ENCODE peak calls at places on chromosomes 16 and 17, in six cellular contexts. One of them, this sample, is unnamed.
A peak's percentile ranks its signal among the peaks of the same experiment; 100 is the strongest.

GRCh38 chr17:83103200-83103937 is 24.0 kb downstream of the METRNL start:
- DNase-seq in neural progenitor cell: peak; percentile 77
- DNase-seq in thoracic aorta: no peak
- DNase-seq in heart right ventricle: no peak
- DNase-seq in OCI-LY7: peak; percentile 30
- DNase-seq in PC-3: peak; percentile 73
- DNase-seq in this sample: no peak

GRCh38 chr17:1949754-1950153 is 75.4 kb downstream of the RTN4RL1 start:
- DNase-seq in neural progenitor cell: no peak
- DNase-seq in thoracic aorta: no peak
- DNase-seq in heart right ventricle: no peak
- DNase-seq in OCI-LY7: no peak
- DNase-seq in PC-3: no peak
- DNase-seq in this sample: no peak

GRCh38 chr16:87330257-87330624 is 13.0 kb upstream of the C16orf95 start:
- DNase-seq in neural progenitor cell: no peak
- DNase-seq in thoracic aorta: no peak
- DNase-seq in heart right ventricle: no peak
- DNase-seq in OCI-LY7: no peak
- DNase-seq in PC-3: no peak
- DNase-seq in this sample: no peak

GRCh38 chr16:16197966-16198365 is 25.3 kb downstream of the ABCC6 start:
- DNase-seq in neural progenitor cell: no peak
- DNase-seq in thoracic aorta: no peak
- DNase-seq in heart right ventricle: no peak
- DNase-seq in OCI-LY7: no peak
- DNase-seq in PC-3: no peak
- DNase-seq in this sample: peak; percentile 61

GRCh38 chr16:88789593-88789992 is 4.6 kb upstream of the PIEZO1 start:
- DNase-seq in neural progenitor cell: no peak
- DNase-seq in thoracic aorta: no peak
- DNase-seq in heart right ventricle: no peak
- DNase-seq in OCI-LY7: no peak
- DNase-seq in PC-3: no peak
- DNase-seq in this sample: no peak

GRCh38 chr17:57859601-57860413 is 10.0 kb upstream of the MRPS23 start:
- DNase-seq in neural progenitor cell: no peak
- DNase-seq in thoracic aorta: no peak
- DNase-seq in heart right ventricle: no peak
- DNase-seq in OCI-LY7: no peak
- DNase-seq in PC-3: no peak
- DNase-seq in this sample: no peak

GRCh38 chr17:4007346-4008081 is 43.3 kb upstream of the ATP2A3 start:
- DNase-seq in neural progenitor cell: no peak
- DNase-seq in thoracic aorta: no peak
- DNase-seq in heart right ventricle: no peak
- DNase-seq in OCI-LY7: no peak
- DNase-seq in PC-3: no peak
- DNase-seq in this sample: no peak

GRCh38 chr16:58409316-58409973 is 17.2 kb downstream of the GINS3 start:
- DNase-seq in neural progenitor cell: no peak
- DNase-seq in thoracic aorta: no peak
- DNase-seq in heart right ventricle: peak; percentile 42
- DNase-seq in OCI-LY7: no peak
- DNase-seq in PC-3: peak; percentile 82
- DNase-seq in this sample: no peak

GRCh38 chr16:4179020-4179419 is 62.8 kb upstream of the ADCY9 start:
- DNase-seq in neural progenitor cell: no peak
- DNase-seq in thoracic aorta: no peak
- DNase-seq in heart right ventricle: peak; percentile 24
- DNase-seq in OCI-LY7: no peak
- DNase-seq in PC-3: peak; percentile 62
- DNase-seq in this sample: no peak

GRCh38 chr16:9852003-9852402 is 330.2 kb downstream of the GRIN2A start:
- DNase-seq in neural progenitor cell: no peak
- DNase-seq in thoracic aorta: no peak
- DNase-seq in heart right ventricle: no peak
- DNase-seq in OCI-LY7: no peak
- DNase-seq in PC-3: no peak
- DNase-seq in this sample: no peak

GRCh38 chr16:66175580-66175979 is 190.9 kb upstream of the CDH5 start:
- DNase-seq in neural progenitor cell: peak; percentile 20
- DNase-seq in thoracic aorta: no peak
- DNase-seq in heart right ventricle: no peak
- DNase-seq in OCI-LY7: no peak
- DNase-seq in PC-3: no peak
- DNase-seq in this sample: no peak

GRCh38 chr17:50183439-50184001 is 17.7 kb downstream of the SGCA start:
- DNase-seq in neural progenitor cell: no peak
- DNase-seq in thoracic aorta: no peak
- DNase-seq in heart right ventricle: no peak
- DNase-seq in OCI-LY7: peak; percentile 32
- DNase-seq in PC-3: no peak
- DNase-seq in this sample: no peak

GRCh38 chr16:52773026-52773425 is 226.1 kb upstream of the TOX3 start:
- DNase-seq in neural progenitor cell: no peak
- DNase-seq in thoracic aorta: no peak
- DNase-seq in heart right ventricle: no peak
- DNase-seq in OCI-LY7: no peak
- DNase-seq in PC-3: no peak
- DNase-seq in this sample: no peak

GRCh38 chr17:67413399-67413798 is 36.3 kb downstream of the PITPNC1 start:
- DNase-seq in neural progenitor cell: no peak
- DNase-seq in thoracic aorta: no peak
- DNase-seq in heart right ventricle: no peak
- DNase-seq in OCI-LY7: no peak
- DNase-seq in PC-3: no peak
- DNase-seq in this sample: no peak

GRCh38 chr17:77373298-77374169 is 232.8 kb downstream of the SEC14L1 start:
- DNase-seq in neural progenitor cell: peak; percentile 78
- DNase-seq in thoracic aorta: no peak
- DNase-seq in heart right ventricle: peak; percentile 69
- DNase-seq in OCI-LY7: peak; percentile 31
- DNase-seq in PC-3: no peak
- DNase-seq in this sample: no peak

GRCh38 chr17:45230787-45231480 is 9.2 kb downstream of the FMNL1 start:
- DNase-seq in neural progenitor cell: no peak
- DNase-seq in thoracic aorta: no peak
- DNase-seq in heart right ventricle: peak; percentile 78
- DNase-seq in OCI-LY7: no peak
- DNase-seq in PC-3: peak; percentile 66
- DNase-seq in this sample: peak; percentile 61

GRCh38 chr16:2969545-2970521 is 685 bp downstream of the PAQR4 start:
- DNase-seq in neural progenitor cell: peak; percentile 85
- DNase-seq in thoracic aorta: no peak
- DNase-seq in heart right ventricle: peak; percentile 67
- DNase-seq in OCI-LY7: peak; percentile 87
- DNase-seq in PC-3: peak; percentile 66
- DNase-seq in this sample: peak; percentile 78

GRCh38 chr17:79171152-79171551 is 96.5 kb downstream of the ENGASE start:
- DNase-seq in neural progenitor cell: no peak
- DNase-seq in thoracic aorta: no peak
- DNase-seq in heart right ventricle: no peak
- DNase-seq in OCI-LY7: no peak
- DNase-seq in PC-3: no peak
- DNase-seq in this sample: no peak

GRCh38 chr17:17820457-17821158 is 16.2 kb downstream of the SREBF1 start:
- DNase-seq in neural progenitor cell: no peak
- DNase-seq in thoracic aorta: no peak
- DNase-seq in heart right ventricle: no peak
- DNase-seq in OCI-LY7: no peak
- DNase-seq in PC-3: no peak
- DNase-seq in this sample: no peak

GRCh38 chr17:17824119-17824779 is 12.5 kb downstream of the SREBF1 start:
- DNase-seq in neural progenitor cell: peak; percentile 37
- DNase-seq in thoracic aorta: no peak
- DNase-seq in heart right ventricle: no peak
- DNase-seq in OCI-LY7: peak; percentile 28
- DNase-seq in PC-3: no peak
- DNase-seq in this sample: no peak

GRCh38 chr17:17823433-17824118 is 13.2 kb downstream of the SREBF1 start:
- DNase-seq in neural progenitor cell: peak; percentile 99
- DNase-seq in thoracic aorta: peak; percentile 26
- DNase-seq in heart right ventricle: peak; percentile 88
- DNase-seq in OCI-LY7: peak; percentile 94
- DNase-seq in PC-3: peak; percentile 96
- DNase-seq in this sample: peak; percentile 89

GRCh38 chr17:17820046-17820445 is 16.7 kb downstream of the SREBF1 start:
- DNase-seq in neural progenitor cell: no peak
- DNase-seq in thoracic aorta: no peak
- DNase-seq in heart right ventricle: no peak
- DNase-seq in OCI-LY7: no peak
- DNase-seq in PC-3: no peak
- DNase-seq in this sample: no peak

DNA sequence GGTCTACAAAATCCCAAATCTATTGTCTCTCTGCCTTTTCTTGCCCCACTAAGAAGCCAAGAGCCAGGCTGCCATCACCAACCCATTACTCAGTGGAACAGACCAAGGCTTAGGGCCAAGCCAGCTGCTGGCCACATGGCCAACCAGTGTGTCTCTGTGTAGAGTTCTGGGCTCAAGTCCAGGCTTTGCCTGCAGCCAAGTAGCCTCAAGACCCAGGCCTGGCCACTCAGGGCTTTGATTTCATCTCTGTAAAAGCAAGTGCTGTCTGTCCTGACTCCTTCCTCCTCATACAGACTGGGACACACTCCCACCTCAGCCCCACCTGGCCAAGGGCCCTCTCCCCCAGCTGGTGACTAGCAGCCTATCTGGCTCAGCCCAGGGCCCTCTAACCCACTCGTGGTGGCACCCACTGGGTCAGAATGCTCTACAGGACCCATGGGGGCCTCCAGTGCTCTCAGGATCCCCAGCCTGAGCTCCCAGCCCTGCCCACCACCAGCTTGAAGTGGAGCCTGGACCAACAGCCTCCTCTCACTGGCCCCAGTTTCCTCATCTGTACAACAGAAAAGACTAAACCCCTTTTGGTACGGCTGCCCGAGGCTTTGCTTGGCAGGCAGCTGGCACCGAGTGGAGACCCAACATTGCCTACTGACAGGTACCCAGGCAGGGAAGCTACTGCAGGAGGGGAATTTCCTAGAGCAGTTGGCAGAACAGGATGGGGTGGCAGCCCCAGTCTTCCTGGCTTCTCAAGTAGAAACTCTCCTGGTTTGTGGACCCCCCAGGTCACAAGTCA is 14.4 kb downstream of the SREBF1 start:
- DNase-seq in neural progenitor cell: no peak
- DNase-seq in thoracic aorta: no peak
- DNase-seq in heart right ventricle: peak; percentile 74
- DNase-seq in OCI-LY7: no peak
- DNase-seq in PC-3: no peak
- DNase-seq in this sample: no peak
- H3K4me1 ChIP-seq in neural progenitor cell: peaks cover 41% of the 10 kb centered on the region
- H3K4me1 ChIP-seq in thoracic aorta: peaks cover 50% of the 10 kb centered on the region
- H3K4me1 ChIP-seq in heart right ventricle: peaks cover 81% of the 10 kb centered on the region
- H3K4me1 ChIP-seq in OCI-LY7: peaks cover 75% of the 10 kb centered on the region
- H3K4me1 ChIP-seq in PC-3: peaks cover 84% of the 10 kb centered on the region
- H3K4me1 ChIP-seq in this sample: peaks cover 62% of the 10 kb centered on the region

GRCh38 chr16:78142784-78143183 is 43.3 kb downstream of the WWOX start:
- DNase-seq in neural progenitor cell: no peak
- DNase-seq in thoracic aorta: no peak
- DNase-seq in heart right ventricle: no peak
- DNase-seq in OCI-LY7: no peak
- DNase-seq in PC-3: peak; percentile 32
- DNase-seq in this sample: no peak
- H3K27ac ChIP-seq in neural progenitor cell: no peak overlapping the region
- H3K27ac ChIP-seq in thoracic aorta: no peak overlapping the region
- H3K27ac ChIP-seq in heart right ventricle: no peak overlapping the region
- H3K27ac ChIP-seq in OCI-LY7: no peak overlapping the region
- H3K27ac ChIP-seq in PC-3: no peak overlapping the region
- H3K27ac ChIP-seq in this sample: no peak overlapping the region

DNA sequence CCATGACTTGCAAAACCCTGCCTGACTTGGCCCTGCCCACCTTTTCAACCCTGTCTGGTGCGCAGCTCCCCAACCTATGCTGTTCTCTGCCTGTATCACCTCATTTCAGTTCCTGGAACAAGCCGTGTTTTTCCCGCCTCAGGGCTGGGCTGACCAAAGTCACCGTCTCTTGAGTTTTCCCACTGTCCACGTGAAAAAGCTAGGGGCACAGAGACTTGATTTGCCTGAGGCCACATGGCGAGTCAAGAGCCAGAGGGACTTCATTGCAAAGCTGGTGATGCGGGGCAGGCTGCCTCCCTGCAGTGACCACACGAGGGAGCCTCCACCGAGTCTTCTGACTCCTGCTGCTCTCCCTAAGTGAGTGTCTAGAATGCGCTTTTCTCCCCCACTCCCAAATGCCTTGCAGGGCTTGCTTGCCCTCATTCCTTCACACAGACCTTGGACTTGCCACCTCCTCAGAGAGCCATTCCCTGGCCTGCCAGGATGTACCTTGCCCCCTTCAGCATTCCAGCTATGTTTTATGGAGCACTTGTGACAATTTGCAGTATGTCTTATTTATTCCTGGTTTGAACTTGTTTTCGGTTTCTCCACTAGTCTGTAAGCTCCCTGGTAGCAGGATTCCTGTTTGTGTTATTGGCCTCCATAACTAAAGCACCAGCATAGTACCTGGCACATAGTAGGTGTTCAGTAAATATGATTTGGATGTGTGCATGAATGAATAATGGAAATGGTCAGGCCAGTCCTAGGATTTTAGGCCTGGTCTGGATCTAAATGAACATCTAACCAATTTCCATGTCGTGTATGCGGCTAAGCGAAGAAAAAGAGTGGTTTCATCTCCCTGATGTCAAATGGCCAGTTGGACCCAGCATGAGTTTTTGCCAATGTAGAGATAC is 252.3 kb downstream of the SNX29 start:
- DNase-seq in neural progenitor cell: peak; percentile 74
- DNase-seq in thoracic aorta: no peak
- DNase-seq in heart right ventricle: peak; percentile 39
- DNase-seq in OCI-LY7: peak; percentile 89
- DNase-seq in PC-3: peak; percentile 61
- DNase-seq in this sample: no peak
- H3K4me1 ChIP-seq in neural progenitor cell: no peaks in the 10 kb centered on the region
- H3K4me1 ChIP-seq in thoracic aorta: no peaks in the 10 kb centered on the region
- H3K4me1 ChIP-seq in heart right ventricle: peaks cover 9% of the 10 kb centered on the region
- H3K4me1 ChIP-seq in OCI-LY7: peaks cover 71% of the 10 kb centered on the region
- H3K4me1 ChIP-seq in PC-3: peaks cover 46% of the 10 kb centered on the region
- H3K4me1 ChIP-seq in this sample: peaks cover 26% of the 10 kb centered on the region

DNA sequence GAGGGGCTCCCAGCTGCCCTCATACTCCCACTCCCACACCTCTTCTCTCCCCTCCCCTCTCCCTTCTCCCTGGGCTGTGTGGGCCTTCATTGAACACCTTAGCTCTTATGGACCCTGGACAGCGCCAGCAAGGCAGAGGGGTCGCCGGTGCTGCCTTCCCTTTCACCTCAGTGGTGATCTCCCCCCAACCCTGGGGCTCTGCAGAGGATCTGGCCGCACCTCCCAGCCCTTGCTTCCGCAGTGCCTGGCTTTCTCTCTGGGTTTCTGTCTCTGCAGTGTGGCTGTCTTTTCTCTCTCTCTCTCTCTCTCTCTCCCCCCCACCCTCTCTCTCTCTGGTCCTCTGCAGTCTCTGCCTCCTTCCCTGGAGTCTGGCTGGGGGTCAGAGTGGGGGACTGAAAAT is 1.2 kb downstream of the SEZ6L2 start:
- DNase-seq in neural progenitor cell: peak; percentile 76
- DNase-seq in thoracic aorta: no peak
- DNase-seq in heart right ventricle: no peak
- DNase-seq in OCI-LY7: no peak
- DNase-seq in PC-3: no peak
- DNase-seq in this sample: no peak
- H3K27ac ChIP-seq in neural progenitor cell: no peak overlapping the region
- H3K27ac ChIP-seq in thoracic aorta: no peak overlapping the region
- H3K27ac ChIP-seq in heart right ventricle: no peak overlapping the region
- H3K27ac ChIP-seq in OCI-LY7: no peak overlapping the region
- H3K27ac ChIP-seq in PC-3: no peak overlapping the region
- H3K27ac ChIP-seq in this sample: no peak overlapping the region

GRCh38 chr17:76373481-76373825 is 11.0 kb upstream of the SPHK1 start:
- DNase-seq in neural progenitor cell: peak; percentile 33
- DNase-seq in thoracic aorta: no peak
- DNase-seq in heart right ventricle: peak; percentile 9
- DNase-seq in OCI-LY7: no peak
- DNase-seq in PC-3: no peak
- DNase-seq in this sample: peak; percentile 23
- H3K4me1 ChIP-seq in neural progenitor cell: peaks cover 8% of the 10 kb centered on the region
- H3K4me1 ChIP-seq in thoracic aorta: peaks cover 13% of the 10 kb centered on the region
- H3K4me1 ChIP-seq in heart right ventricle: peaks cover 40% of the 10 kb centered on the region
- H3K4me1 ChIP-seq in OCI-LY7: no peaks in the 10 kb centered on the region
- H3K4me1 ChIP-seq in PC-3: peaks cover 28% of the 10 kb centered on the region
- H3K4me1 ChIP-seq in this sample: peaks cover 34% of the 10 kb centered on the region

This sample was measured in RWPE2.